ENCODE peak calls at places on chromosomes 11 and 22, in eight cellular contexts. V is CD8-positive, alpha-beta memory T cell; F is colonic mucosa; G is transverse colon; M is tibial nerve; P is psoas muscle; Q is upper lobe of left lung; C is left lung. A is an unnamed sample. For H3K27me3, the result is how much of the 10 kb centered on the place peaks cover.

GRCh38 chr11:7603031-7603781 is 70.1 kb downstream of the CYB5R2 start:
- DNase-seq in M (no peak), P (no peak), Q (no peak), C (no peak), G (no peak), V (no peak), F (no peak), A (no peak)

GRCh38 chr22:17921871-17922821 is 102.2 kb downstream of the MICAL3 start:
- DNase-seq in Q (peak), M (no peak), C (no peak), G (peak), V (no peak), P (no peak), F (peak), A (no peak)

GRCh38 chr11:9265211-9266131 is at the start of gene DENND5A:
- DNase-seq in M (peak), V (peak), C (peak), P (peak), F (peak), Q (peak), G (peak), A (peak)

GRCh38 chr11:6612816-6613136 is 760 bp upstream of the TAF10 start:
- DNase-seq in V (no peak), P (no peak), G (peak), F (peak), M (no peak), C (no peak), Q (no peak), A (peak)

GRCh38 chr11:120017582-120017981 is 120.3 kb downstream of the TRIM29 start:
- DNase-seq in P (no peak), V (no peak), C (no peak), F (no peak), G (no peak), M (no peak), Q (no peak), A (no peak)

GRCh38 chr11:68498313-68498712 is 37.8 kb downstream of the PPP6R3 start:
- DNase-seq in M (no peak), Q (peak), G (peak), C (no peak), F (no peak), V (no peak), P (no peak), A (no peak)

GRCh38 chr22:38177044-38177443 is 4.6 kb downstream of the PLA2G6 start:
- DNase-seq in C (no peak), F (no peak), P (no peak), Q (no peak), G (no peak), V (peak), M (no peak), A (no peak)

GRCh38 chr11:73185680-73186293 is 32.3 kb upstream of the P2RY2 start:
- DNase-seq in M (no peak), G (no peak), P (peak), V (no peak), C (peak), Q (no peak), F (no peak), A (no peak)

GRCh38 chr11:126331286-126331685 is 24.2 kb upstream of the ST3GAL4 start:
- DNase-seq in M (no peak), C (no peak), G (no peak), P (no peak), Q (no peak), F (no peak), V (no peak), A (no peak)

GRCh38 chr11:10622957-10623787 is 54.7 kb upstream of the LYVE1 start:
- DNase-seq in V (peak), C (peak), Q (peak), G (no peak), P (no peak), F (no peak), M (no peak), A (no peak)

GRCh38 chr11:19861171-19861570 is 148.5 kb downstream of the NAV2 start:
- DNase-seq in G (no peak), C (no peak), F (no peak), Q (no peak), P (no peak), M (no peak), V (no peak), A (no peak)

GRCh38 chr22:19398206-19398605 is 33.3 kb downstream of the HIRA start:
- DNase-seq in V (no peak), G (no peak), M (no peak), C (no peak), F (no peak), P (no peak), Q (no peak), A (no peak)

GRCh38 chr11:1384206-1384965 is 5.3 kb upstream of the BRSK2 start:
- DNase-seq in V (no peak), M (no peak), G (no peak), Q (no peak), P (peak), F (no peak), C (peak), A (no peak)

GRCh38 chr11:123195182-123196059 is at the start of gene CLMP:
- DNase-seq in F (peak), Q (no peak), P (peak), V (no peak), C (peak), M (peak), G (peak), A (peak)

GRCh38 chr22:44098021-44098739 is 74.1 kb downstream of the PARVB start:
- DNase-seq in C (peak), F (no peak), V (no peak), G (no peak), P (no peak), Q (no peak), M (no peak), A (no peak)

GRCh38 chr11:71249301-71249700 is 3.1 kb downstream of the SHANK2 start:
- DNase-seq in M (no peak), V (no peak), P (no peak), F (no peak), Q (peak), C (no peak), G (no peak), A (no peak)

GRCh38 chr11:31825453-31826391 is 14.6 kb upstream of the PAX6 start:
- DNase-seq in Q (no peak), G (no peak), P (no peak), M (no peak), C (peak), V (no peak), F (no peak), A (no peak)
- H3K27me3 ChIP-seq in Q (half or more), G (half or more), P (half or more), M (half or more), C (half or more), V (half or more), F (half or more), A (under half)

GRCh38 chr22:43017525-43018290 is 2.8 kb upstream of the PACSIN2 start:
- DNase-seq in P (no peak), G (no peak), C (peak), F (no peak), V (no peak), M (no peak), Q (peak), A (no peak)
- H3K27ac ChIP-seq in P (no peak), G (peak), C (peak), F (no peak), V (no peak), M (no peak), Q (no peak), A (no peak)

DNA sequence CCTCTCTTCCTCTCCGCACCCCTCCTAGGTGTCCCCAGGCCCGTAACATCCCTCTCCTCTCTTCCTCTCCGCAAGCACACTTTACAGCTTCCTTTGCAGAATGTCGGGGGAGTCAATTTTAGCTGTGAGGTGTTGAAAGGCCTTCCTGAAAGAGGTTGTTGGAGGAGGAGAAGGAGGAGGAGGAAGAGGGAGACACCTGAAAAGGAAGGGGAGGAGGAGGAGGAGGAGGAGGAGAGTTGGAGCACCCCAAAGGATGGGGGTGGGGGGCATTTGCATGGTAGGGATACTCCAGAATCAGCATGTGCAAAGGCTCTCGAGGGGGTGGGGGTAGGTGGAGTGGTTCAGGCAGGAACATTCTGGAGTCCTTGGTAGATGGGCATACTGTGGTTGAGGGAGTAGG is 1045.1 kb downstream of the TBC1D22A start:
- DNase-seq in Q (no peak), F (no peak), G (no peak), V (no peak), M (no peak), C (no peak), P (no peak), A (no peak)
- H3K27me3 ChIP-seq in Q (under half), F (under half), G (under half), V (under half), M (under half), C (under half), P (under half), A (under half)

DNA sequence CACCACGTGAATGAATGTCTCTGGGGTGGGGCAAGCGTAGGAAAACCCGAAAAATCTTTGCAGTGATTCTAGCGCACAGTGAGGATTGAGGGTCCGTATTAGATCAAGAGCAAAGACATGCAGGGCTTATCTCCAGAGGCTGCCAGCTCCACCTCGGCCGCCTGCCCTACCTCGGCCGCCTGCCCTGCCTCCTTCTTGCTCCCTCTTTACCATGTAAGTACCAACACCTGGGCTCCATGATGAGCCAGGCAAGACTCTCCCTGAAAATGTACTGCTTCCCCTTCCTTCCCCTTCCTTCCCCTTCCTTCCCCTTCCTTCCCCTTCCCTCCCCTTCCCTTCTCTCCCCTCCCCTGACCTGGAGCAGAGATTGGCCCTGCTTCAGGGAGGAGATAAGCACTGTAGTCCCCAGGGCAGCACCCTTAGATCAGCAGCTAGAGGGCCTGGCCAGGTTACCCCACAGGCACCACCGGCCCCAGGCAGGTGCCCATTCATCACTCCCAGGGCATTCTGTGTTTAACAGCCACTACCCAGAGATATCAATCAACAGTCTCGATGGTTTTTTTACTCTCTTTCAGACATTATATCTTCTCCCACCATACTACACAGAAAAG is 25.5 kb upstream of the ADORA2A start:
- DNase-seq in F (no peak), M (no peak), V (no peak), Q (no peak), C (no peak), G (no peak), P (no peak), A (no peak)
- H3K27ac ChIP-seq in F (peak), M (no peak), V (no peak), Q (peak), C (peak), G (peak), P (peak), A (no peak)

DNA sequence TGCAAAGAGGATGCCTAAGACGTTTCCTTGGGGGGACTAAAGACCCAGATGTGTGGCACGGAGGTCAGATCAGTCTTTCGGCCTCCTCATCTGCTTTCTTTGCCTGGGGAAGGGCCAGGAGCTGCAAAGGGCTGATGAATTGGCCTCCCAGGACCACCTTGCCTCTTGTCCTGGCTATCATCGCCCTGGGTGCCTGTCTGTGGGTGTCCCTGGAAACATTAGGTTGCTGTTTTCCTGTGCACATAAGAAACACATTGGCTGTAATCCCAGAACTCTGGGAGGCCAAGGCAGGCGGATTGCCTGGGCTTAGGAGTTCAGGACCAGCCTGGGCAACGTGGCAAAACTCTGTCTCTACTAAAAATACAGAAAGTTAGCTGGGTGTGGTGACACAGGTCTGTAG is 20.7 kb upstream of the RFPL3 start:
- DNase-seq in G (no peak), Q (no peak), C (no peak), F (no peak), P (no peak), V (no peak), M (no peak), A (no peak)
- H3K27me3 ChIP-seq in G (under half), Q (under half), C (under half), F (under half), P (under half), V (under half), M (under half), A (under half)

GRCh38 chr22:35629406-35630234 is 12.5 kb upstream of the MB start:
- DNase-seq in M (peak), F (peak), P (peak), Q (peak), C (no peak), V (no peak), G (peak), A (no peak)

GRCh38 chr22:35628732-35629131 is 11.6 kb upstream of the MB start:
- DNase-seq in V (no peak), Q (no peak), F (no peak), P (no peak), C (no peak), M (no peak), G (no peak), A (no peak)

GRCh38 chr22:35624547-35624946 is 7.4 kb upstream of the MB start:
- DNase-seq in Q (no peak), C (no peak), G (no peak), M (no peak), F (no peak), V (no peak), P (no peak), A (no peak)

GRCh38 chr22:35625763-35626162 is 8.6 kb upstream of the MB start:
- DNase-seq in Q (no peak), M (no peak), V (no peak), C (no peak), P (no peak), F (no peak), G (no peak), A (no peak)

DNA sequence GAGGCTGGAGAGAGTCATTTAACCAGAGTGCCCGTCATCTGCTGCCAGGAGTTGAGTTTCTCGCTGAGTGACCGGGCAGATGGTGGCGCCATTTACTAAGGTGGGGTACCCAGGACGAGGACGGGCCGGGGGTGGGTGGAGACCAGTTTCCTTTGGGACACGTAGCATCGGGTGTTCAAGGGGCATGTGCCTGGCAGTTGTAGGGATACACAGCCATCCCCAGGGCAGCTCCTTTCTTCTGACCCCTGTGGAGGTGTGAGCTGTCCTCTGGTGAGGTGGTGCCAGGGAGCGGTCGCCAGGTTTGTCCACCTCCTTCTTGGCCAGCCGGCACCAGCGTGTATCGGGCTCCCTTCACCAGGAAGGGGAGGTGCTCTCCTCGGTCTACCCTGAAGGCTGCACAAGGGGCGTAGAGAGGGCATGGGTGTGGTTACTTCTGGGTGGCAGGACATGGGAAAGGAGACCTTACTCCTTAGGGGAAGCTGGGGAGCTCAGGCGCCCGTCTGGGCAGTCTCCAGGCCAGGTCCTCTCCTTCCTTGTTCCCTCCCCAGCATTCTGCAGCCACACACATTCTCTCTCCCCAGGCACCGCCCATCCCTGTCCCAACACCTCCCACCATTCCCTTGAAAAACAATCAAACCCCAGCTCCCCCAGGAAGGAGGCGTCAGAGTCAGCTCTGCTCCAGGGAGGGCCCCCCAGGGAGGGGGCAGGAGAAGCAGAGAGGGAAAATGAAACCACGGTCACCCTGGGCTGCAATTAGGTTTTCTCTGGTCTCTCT is 10.3 kb upstream of the MB start:
- DNase-seq in Q (peak), G (peak), P (peak), F (peak), C (peak), M (peak), V (peak), A (peak)
- H3K27ac ChIP-seq in Q (peak), G (peak), P (peak), F (peak), C (peak), M (peak), V (peak), A (peak)